ENCODE peak calls at places on chromosomes 1 and 21, in nine cellular contexts. G is thoracic aorta, B is AG09309, Q is GM12864, Y is cardiac muscle cell, T is RWPE1, U is upper lobe of right lung, I is fibroblast of lung, X is epithelial cell of esophagus. J is an unnamed sample.

GRCh38 chr1:54842206-54842915 is 41.2 kb upstream of the TTC22 start:
- DNase-seq in Q (no peak), G (no peak), Y (no peak), T (no peak), X (no peak), U (peak), I (no peak), B (no peak), J (no peak)

GRCh38 chr1:12153181-12153785 is 13.5 kb upstream of the TNFRSF1B start:
- DNase-seq in Q (no peak), U (peak), I (peak), Y (no peak), B (peak), X (no peak), T (no peak), G (peak), J (no peak)

GRCh38 chr1:225517697-225518096 is 89.9 kb upstream of the LBR start:
- DNase-seq in U (no peak), B (no peak), I (no peak), Y (peak), Q (no peak), X (no peak), G (no peak), T (no peak), J (no peak)

GRCh38 chr1:34406377-34406776 is 229.7 kb downstream of the C1orf94 start:
- DNase-seq in I (no peak), Y (no peak), Q (no peak), X (no peak), T (no peak), U (no peak), B (no peak), G (no peak), J (no peak)

GRCh38 chr21:29007801-29008200 is 11.3 kb downstream of the RWDD2B start:
- DNase-seq in U (no peak), B (no peak), T (no peak), Y (no peak), I (no peak), Q (no peak), G (no peak), X (no peak), J (no peak)

GRCh38 chr1:83799474-83800085 is 199.4 kb downstream of the TTLL7 start:
- DNase-seq in X (no peak), B (no peak), U (no peak), I (peak), Y (no peak), Q (no peak), T (no peak), G (no peak), J (no peak)

GRCh38 chr21:43626390-43626789 is 32.9 kb downstream of the HSF2BP start:
- DNase-seq in U (no peak), B (no peak), X (no peak), I (no peak), T (no peak), Y (no peak), G (no peak), Q (no peak), J (no peak)

GRCh38 chr1:93743465-93743864 is 61.8 kb upstream of the BCAR3 start:
- DNase-seq in B (no peak), U (no peak), Y (no peak), G (no peak), T (no peak), I (no peak), X (no peak), Q (no peak), J (no peak)

GRCh38 chr1:22517936-22518335 is 45.4 kb upstream of the EPHA8 start:
- DNase-seq in Y (no peak), B (peak), X (no peak), U (no peak), G (no peak), T (no peak), I (no peak), Q (no peak), J (no peak)

GRCh38 chr1:225304996-225305395 is 122.8 kb downstream of the LBR start:
- DNase-seq in I (no peak), X (no peak), Y (no peak), Q (no peak), B (no peak), G (no peak), U (no peak), T (no peak), J (no peak)

GRCh38 chr1:16204634-16205332 is 7.7 kb downstream of the ARHGEF19 start:
- DNase-seq in Q (no peak), I (no peak), Y (peak), G (no peak), B (no peak), X (peak), U (peak), T (no peak), J (peak)

GRCh38 chr1:214289574-214290272 is 8.8 kb downstream of the SMYD2 start:
- DNase-seq in X (no peak), G (no peak), B (no peak), T (no peak), Q (no peak), I (no peak), Y (no peak), U (no peak), J (no peak)

GRCh38 chr1:201882665-201883132 is 6.0 kb upstream of the SHISA4 start:
- DNase-seq in Q (no peak), G (no peak), B (peak), I (peak), U (no peak), X (peak), T (peak), Y (no peak), J (peak)

GRCh38 chr1:35047188-35047858 is 15.6 kb upstream of the ZMYM6 start:
- DNase-seq in T (peak), B (peak), I (peak), G (no peak), Q (no peak), U (no peak), Y (no peak), X (peak), J (no peak)

GRCh38 chr1:168506204-168506819 is 37.5 kb downstream of the XCL2 start:
- DNase-seq in X (peak), U (no peak), G (no peak), B (peak), T (peak), I (peak), Y (no peak), Q (no peak), J (no peak)

GRCh38 chr1:112714313-112715263 is 544 bp downstream of the PPM1J start:
- DNase-seq in B (no peak), Y (no peak), X (no peak), G (no peak), U (peak), Q (no peak), T (no peak), I (no peak), J (no peak)
- TF ChIP-seq CTCF in B (no peak), Y (peak), X (no peak), G (no peak), U (peak), Q (peak), T (no peak), I (no peak), J (no peak)

DNA sequence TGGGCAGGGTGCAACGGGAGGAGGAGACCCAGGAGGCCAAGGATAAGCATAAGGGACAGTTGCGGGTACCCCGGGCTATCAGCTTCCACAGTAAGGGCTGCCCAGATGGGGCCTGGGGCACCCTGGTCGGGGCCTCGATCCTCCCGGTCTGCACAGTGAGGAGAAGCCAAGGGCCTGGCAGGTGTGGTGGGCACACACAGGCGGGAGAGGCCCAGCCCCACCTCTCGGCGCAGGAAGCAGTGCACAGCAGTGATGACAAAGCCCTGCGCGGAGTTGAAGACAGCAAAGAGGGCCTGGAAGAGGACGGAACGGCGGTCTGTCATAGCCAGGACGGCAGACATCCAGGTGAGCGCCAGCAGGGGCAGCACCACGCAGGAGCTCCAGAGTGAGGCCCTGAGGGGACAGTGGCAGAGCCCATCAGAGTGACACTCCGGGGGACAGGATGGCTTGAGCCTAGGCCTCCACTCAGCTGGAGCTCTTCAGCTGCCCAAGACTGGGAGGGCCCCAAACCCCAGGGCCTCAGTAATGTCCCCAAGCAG is 29.0 kb upstream of the COL16A1 start:
- DNase-seq in U (no peak), Q (no peak), I (no peak), T (no peak), G (no peak), X (no peak), B (no peak), Y (no peak), J (no peak)
- TF ChIP-seq CTCF in U (no peak), Q (no peak), I (no peak), T (no peak), G (no peak), X (no peak), B (no peak), Y (no peak), J (no peak)

GRCh38 chr1:2060082-2060481 is 9.9 kb downstream of the PRKCZ start:
- DNase-seq in B (no peak), Q (no peak), T (no peak), I (no peak), G (no peak), X (no peak), U (peak), Y (no peak), J (no peak)
- TF ChIP-seq CTCF in B (no peak), Q (no peak), T (no peak), I (no peak), G (no peak), X (no peak), U (no peak), Y (no peak), J (no peak)

DNA sequence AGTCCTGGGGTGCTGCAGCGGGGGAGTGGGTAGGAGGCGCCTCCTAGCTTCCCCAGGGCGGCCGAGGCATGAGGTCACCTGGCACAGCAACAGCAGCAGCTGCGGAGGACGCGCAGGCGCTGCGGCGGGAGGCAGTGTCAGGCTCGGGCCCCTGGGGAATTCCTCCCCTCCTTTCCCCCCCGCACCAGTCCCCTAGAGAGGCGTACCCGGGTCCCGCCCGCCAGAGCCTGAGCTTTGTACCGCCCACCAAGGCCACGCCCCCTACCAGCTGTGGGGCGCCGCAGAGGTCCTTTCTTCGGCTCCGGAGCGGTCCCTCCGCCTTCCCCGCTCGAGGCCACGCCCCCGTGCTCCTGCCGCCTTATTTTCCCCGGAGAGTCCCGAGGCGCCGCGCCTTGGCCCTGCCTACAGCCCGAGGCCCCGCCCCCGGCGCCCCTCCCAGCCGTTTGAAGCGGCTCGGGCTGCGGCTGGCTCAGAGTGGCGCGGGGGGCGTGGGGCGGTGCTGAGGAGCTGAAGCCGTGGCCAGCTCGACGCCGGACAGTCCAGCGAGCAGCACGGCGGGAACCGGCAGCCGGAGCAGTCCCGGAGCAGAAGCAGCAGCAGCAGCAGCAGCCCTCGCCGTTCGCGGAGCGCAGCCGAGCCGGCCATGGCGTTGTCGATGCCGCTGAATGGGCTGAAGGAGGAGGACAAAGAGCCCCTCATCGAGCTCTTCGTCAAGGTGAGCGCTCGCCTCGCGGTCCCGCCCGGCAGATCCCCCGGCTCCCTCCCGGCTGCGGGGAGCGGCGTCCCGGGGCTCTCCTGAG is at the start of gene CLIC4:
- DNase-seq in G (peak), Q (peak), I (peak), X (peak), U (peak), B (peak), Y (peak), T (peak), J (peak)
- TF ChIP-seq CTCF in G (no peak), Q (peak), I (no peak), X (peak), U (no peak), B (peak), Y (peak), T (no peak), J (peak)

GRCh38 chr1:152745289-152745704 is 12.5 kb upstream of the KPRP start:
- DNase-seq in Q (no peak), X (peak), U (no peak), Y (no peak), T (peak), B (no peak), I (peak), G (no peak), J (no peak)
- TF ChIP-seq CTCF in Q (no peak), X (no peak), U (no peak), Y (no peak), T (no peak), B (no peak), I (no peak), G (no peak), J (no peak)

GRCh38 chr1:14782741-14783591 is 184.5 kb downstream of the KAZN start:
- DNase-seq in B (no peak), X (no peak), Y (peak), U (no peak), I (no peak), G (no peak), T (no peak), Q (no peak), J (no peak)
- TF ChIP-seq CTCF in B (peak), X (no peak), Y (peak), U (no peak), I (no peak), G (no peak), T (no peak), Q (no peak), J (no peak)

DNA sequence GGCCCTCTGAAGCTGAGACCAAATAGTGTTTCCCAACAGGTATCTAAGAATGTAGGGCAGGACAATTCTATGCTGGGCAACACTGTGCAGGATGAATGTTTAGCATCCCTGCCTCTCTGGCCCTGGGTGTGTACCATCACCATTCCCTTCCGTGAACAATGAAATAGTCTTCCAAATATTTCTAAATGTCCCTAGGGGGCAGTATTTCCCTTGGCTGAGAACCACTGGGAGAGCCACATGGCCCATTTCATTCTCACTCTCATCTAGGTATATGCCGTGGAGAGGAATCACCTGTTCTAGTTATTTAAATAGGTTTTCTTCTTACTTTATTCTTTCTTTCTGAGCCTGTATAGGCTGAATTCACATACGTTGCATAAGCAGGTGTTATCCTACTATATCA is 395.0 kb downstream of the PRDM2 start:
- DNase-seq in X (peak), T (peak), Y (peak), B (no peak), G (no peak), U (no peak), Q (no peak), I (peak), J (peak)
- TF ChIP-seq CTCF in X (peak), T (no peak), Y (peak), B (peak), G (peak), U (peak), Q (peak), I (peak), J (peak)

DNA sequence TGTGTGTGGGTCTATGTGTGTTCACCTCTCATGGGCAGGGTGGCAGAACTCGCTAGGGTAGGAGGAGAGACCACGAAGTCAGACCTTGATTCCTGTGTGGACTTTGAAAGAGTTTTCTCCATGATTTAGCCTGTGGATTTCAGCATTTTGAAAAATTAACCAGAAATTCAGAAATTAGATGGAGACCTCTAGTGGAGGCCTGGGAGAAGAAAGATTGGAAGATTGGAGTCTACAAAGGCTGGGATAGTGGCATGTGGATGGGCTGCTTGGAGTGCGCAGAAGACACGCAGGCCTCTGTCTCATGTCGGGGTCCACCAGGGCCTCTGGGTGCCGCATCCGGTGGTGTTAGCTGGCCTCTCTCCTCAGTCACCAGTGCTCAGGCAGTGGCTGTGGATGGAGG is 18.9 kb upstream of the IGSF5 start:
- DNase-seq in B (no peak), X (no peak), T (no peak), U (no peak), I (no peak), G (no peak), Q (no peak), Y (no peak), J (no peak)
- TF ChIP-seq CTCF in B (no peak), X (no peak), T (no peak), U (no peak), I (no peak), G (no peak), Q (no peak), Y (no peak), J (no peak)

J was measured in GM13977.